ENCODE peak calls at places on chromosomes 13 and 19, in six cellular contexts. F, N, W, T, L and Y are unnamed samples.

GRCh38 chr13:37001921-37002250 is 1.3 kb downstream of the EXOSC8 start:
- DNase-seq in T (no peak), F (no peak), L (no peak), W (no peak), N (no peak), Y (no peak)

GRCh38 chr19:45976180-45976579 is 2.5 kb upstream of the NOVA2 start:
- DNase-seq in N (no peak), W (peak), L (no peak), T (no peak), F (no peak), Y (no peak)

GRCh38 chr13:48161530-48162179 is 66.8 kb upstream of the MED4 start:
- DNase-seq in F (no peak), N (no peak), W (no peak), T (peak), L (no peak), Y (peak)

GRCh38 chr19:27794444-27795042 is 1418.4 kb downstream of the UQCRFS1 start:
- DNase-seq in T (no peak), F (no peak), L (no peak), W (peak), N (peak), Y (peak)

GRCh38 chr19:11171144-11171543 is 15.6 kb upstream of the SPC24 start:
- DNase-seq in T (no peak), W (no peak), L (no peak), F (no peak), N (no peak), Y (no peak)

GRCh38 chr19:1155352-1156304 is 18.4 kb downstream of the SBNO2 start:
- DNase-seq in W (no peak), L (no peak), N (no peak), T (no peak), F (no peak), Y (peak)

GRCh38 chr13:40581277-40581579 is 85.2 kb downstream of the FOXO1 start:
- DNase-seq in T (peak), N (no peak), W (no peak), L (no peak), F (no peak), Y (no peak)

GRCh38 chr19:58052256-58052655 is 6.8 kb upstream of the ZNF135 start:
- DNase-seq in N (no peak), T (no peak), L (no peak), F (no peak), W (no peak), Y (no peak)

GRCh38 chr19:31092189-31092753 is 257.0 kb downstream of the TSHZ3 start:
- DNase-seq in W (no peak), T (no peak), N (no peak), F (no peak), L (no peak), Y (no peak)

GRCh38 chr13:113774177-113775107 is 15.4 kb downstream of the TMEM255B start:
- DNase-seq in N (no peak), F (peak), L (no peak), T (peak), W (no peak), Y (no peak)

GRCh38 chr19:13951043-13951442 is 1.3 kb upstream of the DCAF15 start:
- DNase-seq in T (no peak), F (no peak), L (no peak), N (no peak), W (no peak), Y (no peak)

GRCh38 chr13:93435651-93436050 is 209.0 kb downstream of the GPC6 start:
- DNase-seq in T (no peak), F (no peak), N (no peak), W (no peak), L (no peak), Y (no peak)

GRCh38 chr19:2527716-2528115 is 51.8 kb downstream of the GADD45B start:
- DNase-seq in N (no peak), F (no peak), W (no peak), L (no peak), T (no peak), Y (no peak)

GRCh38 chr19:22532388-22533310 is 101.5 kb upstream of the ZNF492 start:
- DNase-seq in T (no peak), F (no peak), L (no peak), N (no peak), W (no peak), Y (peak)

GRCh38 chr19:47226426-47227346 is 4.3 kb downstream of the BBC3 start:
- DNase-seq in F (peak), T (peak), N (peak), L (peak), W (peak), Y (peak)

GRCh38 chr19:3171894-3172679 is 6.5 kb upstream of the S1PR4 start:
- DNase-seq in L (no peak), F (no peak), W (no peak), N (peak), T (no peak), Y (no peak)

GRCh38 chr13:76286178-76286577 is 600.0 kb downstream of the KCTD12 start:
- DNase-seq in N (no peak), L (no peak), F (no peak), T (no peak), W (no peak), Y (no peak)

GRCh38 chr19:2084993-2085720 is 11.0 kb downstream of the MOB3A start:
- DNase-seq in T (peak), F (no peak), N (no peak), L (peak), W (no peak), Y (peak)

GRCh38 chr19:56839665-56840451 is 668 bp downstream of the PEG3 start:
- DNase-seq in N (peak), F (no peak), T (peak), W (no peak), L (no peak), Y (no peak)

GRCh38 chr19:42268142-42268703 is 829 bp upstream of the CIC start:
- DNase-seq in L (peak), W (peak), F (peak), T (peak), N (peak), Y (peak)

GRCh38 chr13:46982856-46983582 is 86.2 kb upstream of the HTR2A start:
- DNase-seq in T (no peak), N (no peak), L (peak), W (no peak), F (no peak), Y (peak)

GRCh38 chr13:99086869-99087129 is 108.9 kb upstream of the DOCK9 start:
- DNase-seq in L (no peak), F (peak), W (no peak), N (no peak), T (peak), Y (no peak)

GRCh38 chr13:48490241-48490640 is 42.6 kb downstream of the RCBTB2 start:
- DNase-seq in W (no peak), L (no peak), N (no peak), T (no peak), F (no peak), Y (no peak)

GRCh38 chr19:33888665-33889064 is 92.0 kb downstream of the KCTD15 start:
- DNase-seq in T (no peak), W (no peak), N (no peak), L (no peak), F (no peak), Y (no peak)

GRCh38 chr19:7932930-7933300 is 7.0 kb upstream of the CTXN1 start:
- DNase-seq in N (no peak), T (no peak), W (no peak), L (no peak), F (no peak), Y (no peak)

GRCh38 chr13:110944121-110944967 is 29.5 kb upstream of the ANKRD10 start:
- DNase-seq in L (no peak), F (peak), T (peak), N (peak), W (peak), Y (peak)

GRCh38 chr13:27339299-27339698 is 68.7 kb downstream of the RASL11A start:
- DNase-seq in W (peak), T (peak), F (peak), N (peak), L (no peak), Y (peak)

GRCh38 chr19:677601-678380 is 1.6 kb downstream of the FSTL3 start:
- DNase-seq in F (peak), L (no peak), T (no peak), W (no peak), N (no peak), Y (no peak)

GRCh38 chr19:16345457-16345856 is 20.8 kb downstream of the KLF2 start:
- DNase-seq in W (no peak), N (no peak), T (peak), F (no peak), L (no peak), Y (no peak)

GRCh38 chr13:20441879-20442278 is 83.8 kb downstream of the CRYL1 start:
- DNase-seq in T (no peak), L (no peak), W (no peak), N (no peak), F (no peak), Y (no peak)

GRCh38 chr13:52033039-52033438 is 8.5 kb downstream of the UTP14C start:
- DNase-seq in T (no peak), F (no peak), L (no peak), W (no peak), N (no peak), Y (no peak)

GRCh38 chr13:52027832-52028231 is 3.3 kb downstream of the UTP14C start:
- DNase-seq in L (no peak), T (no peak), W (no peak), F (no peak), N (no peak), Y (no peak)

GRCh38 chr13:52025475-52026245 is 1.2 kb downstream of the UTP14C start:
- DNase-seq in L (no peak), N (peak), W (no peak), F (no peak), T (no peak), Y (no peak)

GRCh38 chr13:52026246-52026626 is 1.7 kb downstream of the UTP14C start:
- DNase-seq in F (no peak), T (no peak), L (no peak), W (peak), N (peak), Y (peak)

GRCh38 chr13:52029569-52029968 is 5.1 kb downstream of the UTP14C start:
- DNase-seq in N (no peak), L (no peak), W (no peak), T (no peak), F (no peak), Y (no peak)
- TF ChIP-seq MYC in N (no peak), L (no peak), W (no peak), T (no peak), F (no peak), Y (no peak)

DNA sequence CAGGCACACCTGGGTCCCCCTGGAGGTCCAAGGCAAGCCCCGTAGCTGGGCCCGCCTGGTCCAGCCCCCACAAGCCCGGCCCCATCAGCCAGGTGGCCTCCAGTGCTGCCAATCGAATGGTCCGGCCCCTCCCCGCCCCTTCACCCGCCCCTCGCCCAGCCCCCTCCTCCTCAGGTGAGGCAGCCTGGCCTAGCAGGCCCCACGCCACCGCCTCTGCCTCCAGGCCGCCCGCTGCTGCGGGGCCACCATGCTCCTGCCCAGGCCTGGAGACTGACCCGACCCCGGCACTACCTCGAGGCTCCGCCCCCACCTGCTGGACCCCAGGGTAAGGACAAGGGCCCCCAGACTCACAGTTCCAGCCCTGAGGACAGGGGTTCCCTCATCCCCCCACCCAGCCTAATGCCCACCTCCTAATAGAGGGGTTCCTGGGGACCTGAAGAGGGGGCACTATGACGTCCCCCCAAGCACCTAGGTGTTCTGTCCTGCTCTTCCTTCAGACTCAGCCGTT is at the start of gene HPN:
- DNase-seq in W (peak), L (no peak), N (peak), F (no peak), T (no peak), Y (no peak)
- H3K4me3 ChIP-seq in W (no peak), L (no peak), N (peak), F (no peak), T (no peak), Y (no peak)

GRCh38 chr13:78437781-78438180 is 165.6 kb downstream of the POU4F1 start:
- DNase-seq in L (no peak), F (no peak), W (no peak), T (no peak), N (no peak), Y (no peak)
- TF ChIP-seq POLR2A in L (no peak), F (no peak), W (no peak), T (no peak), N (no peak), Y (no peak)

GRCh38 chr13:42329239-42329638 is 57.3 kb downstream of the AKAP11 start:
- DNase-seq in N (no peak), L (no peak), T (no peak), W (no peak), F (no peak), Y (no peak)

GRCh38 chr13:42337808-42338600 is 66.1 kb downstream of the AKAP11 start:
- DNase-seq in T (no peak), W (no peak), L (no peak), N (no peak), F (no peak), Y (no peak)

GRCh38 chr13:42330991-42331390 is 59.0 kb downstream of the AKAP11 start:
- DNase-seq in N (no peak), W (no peak), L (no peak), T (no peak), F (no peak), Y (no peak)

GRCh38 chr13:42334329-42334706 is 62.4 kb downstream of the AKAP11 start:
- DNase-seq in F (no peak), L (peak), N (no peak), T (no peak), W (no peak), Y (no peak)

DNA sequence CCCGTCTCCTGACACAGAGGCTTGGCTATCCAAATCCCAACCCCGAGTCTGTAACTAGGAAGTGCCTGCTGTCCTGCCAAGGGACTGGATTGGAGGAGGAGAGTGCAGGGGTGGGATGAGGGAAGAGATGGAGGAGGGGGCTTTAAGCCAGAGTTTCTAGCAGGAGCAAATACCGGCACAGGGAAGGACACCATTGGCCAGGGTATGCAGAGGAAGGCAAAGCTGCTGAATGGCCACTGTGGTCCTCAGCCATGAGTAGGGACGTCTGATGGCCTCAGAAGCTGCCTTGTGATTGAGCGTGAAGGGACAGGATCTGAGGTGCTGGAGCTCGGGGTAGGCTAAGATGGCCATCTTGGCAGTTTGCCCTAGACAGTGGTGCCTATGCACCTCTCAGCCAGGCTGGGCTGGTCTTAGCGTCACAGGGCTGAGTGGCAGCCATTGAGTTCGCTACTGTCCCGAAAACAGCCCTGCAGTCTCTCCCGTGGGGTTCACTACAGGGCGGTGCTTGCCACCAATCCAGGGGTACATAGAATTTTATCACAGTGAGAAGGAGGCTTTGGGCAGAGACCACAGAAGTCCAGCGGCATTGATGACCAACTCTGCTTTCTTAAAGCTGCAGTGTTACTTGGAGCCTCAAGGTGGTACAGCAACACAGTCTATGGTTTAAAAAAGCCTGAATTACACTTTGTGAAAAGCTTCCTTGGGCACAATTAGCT is 61.8 kb downstream of the AKAP11 start:
- DNase-seq in W (no peak), N (peak), T (peak), L (no peak), F (peak), Y (peak)
- TF ChIP-seq MYC in W (no peak), N (no peak), T (no peak), L (no peak), F (no peak), Y (no peak)

GRCh38 chr19:37172368-37173366 is at the start of gene ZNF585A:
- DNase-seq in W (peak), N (peak), T (peak), F (peak), L (peak), Y (peak)
- H3K4me3 ChIP-seq in W (peak), N (peak), T (peak), F (peak), L (peak), Y (peak)

GRCh38 chr13:51453308-51453958 is 597 bp upstream of the INTS6 start:
- DNase-seq in L (peak), F (peak), N (peak), T (no peak), W (peak), Y (peak)
- TF ChIP-seq POLR2A in L (peak), F (peak), N (peak), T (no peak), W (peak), Y (no peak)

GRCh38 chr19:55578031-55578760 is 2.5 kb downstream of the ZNF579 start:
- DNase-seq in W (no peak), L (no peak), N (no peak), F (no peak), T (no peak), Y (no peak)

GRCh38 chr19:55580628-55581144 is at the start of gene ZNF579:
- DNase-seq in F (peak), T (peak), L (peak), N (peak), W (peak), Y (peak)

GRCh38 chr19:55578761-55579747 is 1.6 kb downstream of the ZNF579 start:
- DNase-seq in W (no peak), N (no peak), T (no peak), L (no peak), F (no peak), Y (no peak)

GRCh38 chr19:55581145-55581827 is 638 bp upstream of the ZNF579 start:
- DNase-seq in T (no peak), N (peak), W (peak), F (no peak), L (no peak), Y (peak)

DNA sequence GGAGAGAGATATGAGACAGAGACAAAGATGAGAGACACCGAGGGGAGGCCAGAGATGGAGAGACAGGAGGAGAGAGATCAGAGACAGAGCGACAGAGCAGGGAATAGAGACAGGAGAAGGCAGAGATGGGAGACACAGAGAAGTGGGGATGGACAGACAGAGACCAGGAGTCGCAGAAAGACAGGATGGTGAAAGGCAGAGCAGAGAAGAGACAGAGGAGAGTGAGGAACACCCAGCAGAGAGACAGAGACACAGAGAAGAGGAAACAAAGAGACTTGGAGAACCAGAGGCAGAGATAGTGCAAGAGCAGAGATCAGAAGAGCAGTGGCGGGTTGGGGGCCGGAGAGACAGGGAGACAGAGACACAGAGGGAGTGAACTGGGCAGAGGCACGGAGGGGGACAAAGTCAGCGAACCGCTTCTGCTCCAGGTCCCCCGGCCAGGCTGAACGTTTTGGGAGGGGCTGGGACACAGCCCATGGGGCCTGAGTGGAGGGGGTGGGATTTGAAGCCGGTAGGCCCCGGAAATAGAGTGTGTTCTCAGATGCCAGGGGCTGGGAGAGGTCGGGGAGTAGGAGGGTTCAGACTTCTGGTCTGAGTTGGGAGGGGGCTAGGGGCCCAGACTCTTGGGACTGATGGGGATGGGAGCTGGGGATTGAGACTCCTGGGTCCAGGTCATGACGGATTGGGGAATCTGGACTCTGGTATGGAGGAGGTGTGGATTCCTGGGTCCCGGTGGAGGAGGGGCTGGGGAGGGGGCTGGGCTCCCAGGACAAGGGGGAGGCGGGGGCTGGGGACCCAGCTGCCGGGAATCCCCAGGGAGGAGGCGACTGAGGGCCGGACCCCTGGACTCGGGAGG is 654 bp downstream of the ZNF579 start:
- DNase-seq in T (peak), W (peak), L (no peak), N (peak), F (no peak), Y (peak)
- TF ChIP-seq MYC in T (no peak), W (no peak), L (no peak), N (no peak), F (no peak), Y (no peak)